ENCODE peak calls at places on chromosomes 16 and 17, in seven cellular contexts. G is endothelial cell of umbilical vein, S is A549, X is stomach, R is sigmoid colon, H is lower leg skin, Q is GM12878. Y is an unnamed sample.

GRCh38 chr16:85612191-85612800 is 826 bp upstream of the GSE1 start:
- DNase-seq in G (no peak), S (peak), X (peak), R (peak), H (peak), Q (no peak), Y (peak)

GRCh38 chr16:87052506-87052905 is 264.7 kb downstream of the C16orf95 start:
- DNase-seq in G (peak), S (no peak), X (no peak), R (no peak), H (no peak), Q (no peak), Y (no peak)

GRCh38 chr17:42340691-42341127 is 47.5 kb downstream of the STAT3 start:
- DNase-seq in G (no peak), S (no peak), X (no peak), R (peak), H (no peak), Q (no peak), Y (no peak)

GRCh38 chr16:11618107-11618717 is 31.5 kb upstream of the LITAF start:
- DNase-seq in G (no peak), S (no peak), X (no peak), R (no peak), H (no peak), Q (no peak), Y (no peak)

GRCh38 chr17:5000237-5000639 is 2.5 kb downstream of the KIF1C start:
- DNase-seq in G (no peak), S (no peak), X (peak), R (peak), H (peak), Q (no peak), Y (peak)

GRCh38 chr16:87464691-87465300 is 28.0 kb downstream of the ZCCHC14 start:
- DNase-seq in G (no peak), S (no peak), X (peak), R (peak), H (peak), Q (no peak), Y (peak)

GRCh38 chr17:4988168-4988567 is 693 bp upstream of the CAMTA2 start:
- DNase-seq in G (no peak), S (no peak), X (no peak), R (no peak), H (no peak), Q (no peak), Y (peak)

GRCh38 chr17:40541060-40541872 is 24.0 kb downstream of the CCR7 start:
- DNase-seq in G (no peak), S (no peak), X (no peak), R (peak), H (peak), Q (no peak), Y (peak)

GRCh38 chr16:74711938-74712337 is 11.3 kb upstream of the MLKL start:
- DNase-seq in G (no peak), S (no peak), X (no peak), R (no peak), H (no peak), Q (no peak), Y (no peak)

GRCh38 chr16:12804395-12804794 is 708 bp upstream of the CPPED1 start:
- DNase-seq in G (no peak), S (no peak), X (no peak), R (no peak), H (no peak), Q (no peak), Y (no peak)

GRCh38 chr17:62566996-62567578 is 60.4 kb upstream of the MRC2 start:
- DNase-seq in G (no peak), S (no peak), X (no peak), R (no peak), H (no peak), Q (no peak), Y (no peak)

GRCh38 chr16:75089486-75090202 is 26.9 kb downstream of the LDHD start:
- DNase-seq in G (no peak), S (no peak), X (no peak), R (no peak), H (no peak), Q (no peak), Y (no peak)

GRCh38 chr17:22138861-22139469 is 446.6 kb downstream of the KCNJ18 start:
- DNase-seq in G (no peak), S (no peak), X (no peak), R (no peak), H (no peak), Q (no peak), Y (no peak)

GRCh38 chr17:48929812-48930165 is 14.9 kb downstream of the SNF8 start:
- DNase-seq in G (peak), S (no peak), X (no peak), R (no peak), H (no peak), Q (no peak), Y (no peak)

GRCh38 chr17:75909051-75909811 is 4.5 kb upstream of the MRPL38 start:
- DNase-seq in G (no peak), S (no peak), X (peak), R (no peak), H (no peak), Q (no peak), Y (no peak)

GRCh38 chr17:81081217-81081616 is 46.3 kb downstream of the BAIAP2 start:
- DNase-seq in G (no peak), S (no peak), X (no peak), R (no peak), H (no peak), Q (no peak), Y (no peak)

GRCh38 chr17:31425646-31426045 is 34.2 kb downstream of the RAB11FIP4 start:
- DNase-seq in G (no peak), S (no peak), X (no peak), R (no peak), H (no peak), Q (no peak), Y (no peak)

GRCh38 chr16:52731219-52731875 is 184.4 kb upstream of the TOX3 start:
- DNase-seq in G (no peak), S (no peak), X (no peak), R (no peak), H (peak), Q (no peak), Y (no peak)

DNA sequence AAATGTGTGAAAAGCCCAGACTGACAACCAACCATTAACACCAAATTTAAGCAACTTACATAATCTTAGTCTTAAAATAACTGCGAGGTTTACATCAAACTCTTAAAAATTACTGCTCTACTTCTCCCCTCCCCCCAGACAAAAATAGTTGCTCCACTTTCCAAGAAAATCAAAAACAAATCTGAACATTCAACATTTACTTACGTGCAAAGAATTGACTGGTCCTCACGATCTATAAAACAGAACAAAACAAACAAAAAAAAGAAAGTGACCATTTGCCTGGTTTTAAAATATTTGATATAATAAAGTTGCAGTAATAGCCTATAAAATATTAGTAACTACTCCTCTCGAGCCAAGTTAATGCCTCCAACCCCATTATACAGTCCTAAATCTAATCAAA is 41.6 kb downstream of the MYH10 start:
- DNase-seq in G (no peak), S (no peak), X (no peak), R (no peak), H (no peak), Q (no peak), Y (no peak)
- TF ChIP-seq POLR2A in G (no peak), S (no peak), X (no peak), R (no peak), H (no peak), Q (no peak), Y (no peak)

GRCh38 chr17:44919885-44920564 is 4.7 kb upstream of the GFAP start:
- DNase-seq in G (peak), S (peak), X (peak), R (peak), H (peak), Q (peak), Y (peak)

GRCh38 chr17:44919411-44919810 is 4.1 kb upstream of the GFAP start:
- DNase-seq in G (no peak), S (no peak), X (no peak), R (no peak), H (peak), Q (no peak), Y (no peak)

GRCh38 chr17:44922136-44922535 is 6.8 kb upstream of the GFAP start:
- DNase-seq in G (no peak), S (no peak), X (no peak), R (peak), H (no peak), Q (no peak), Y (no peak)

GRCh38 chr17:44921122-44921882 is 6.0 kb upstream of the GFAP start:
- DNase-seq in G (no peak), S (no peak), X (no peak), R (peak), H (peak), Q (no peak), Y (no peak)

DNA sequence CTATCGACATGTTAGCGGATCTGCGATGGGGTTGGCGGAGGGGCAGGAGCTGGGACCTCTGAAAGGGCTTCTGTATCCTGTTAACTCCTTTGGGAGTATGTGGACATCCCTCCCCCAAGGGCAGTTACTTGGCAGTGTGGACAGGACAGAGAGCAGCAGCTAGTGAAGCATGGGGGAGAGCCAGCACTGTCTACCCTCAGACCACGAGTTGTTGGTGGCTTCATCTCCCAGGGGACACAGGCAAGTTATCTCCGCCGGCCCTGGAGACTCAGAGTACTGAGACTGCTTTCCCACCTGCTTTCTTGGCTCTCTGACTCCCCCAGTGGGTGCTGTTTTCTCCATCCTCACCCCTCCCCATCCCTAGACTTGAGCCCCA is 5.3 kb upstream of the GFAP start:
- DNase-seq in G (no peak), S (no peak), X (no peak), R (peak), H (peak), Q (no peak), Y (no peak)
- TF ChIP-seq POLR2A in G (no peak), S (no peak), X (no peak), R (no peak), H (no peak), Q (no peak), Y (no peak)

GRCh38 chr16:1533443-1533951 is at the start of gene TMEM204:
- DNase-seq in G (peak), S (no peak), X (peak), R (peak), H (peak), Q (no peak), Y (peak)
- TF ChIP-seq POLR2A in G (peak), S (no peak), X (peak), R (peak), H (no peak), Q (no peak), Y (peak)

DNA sequence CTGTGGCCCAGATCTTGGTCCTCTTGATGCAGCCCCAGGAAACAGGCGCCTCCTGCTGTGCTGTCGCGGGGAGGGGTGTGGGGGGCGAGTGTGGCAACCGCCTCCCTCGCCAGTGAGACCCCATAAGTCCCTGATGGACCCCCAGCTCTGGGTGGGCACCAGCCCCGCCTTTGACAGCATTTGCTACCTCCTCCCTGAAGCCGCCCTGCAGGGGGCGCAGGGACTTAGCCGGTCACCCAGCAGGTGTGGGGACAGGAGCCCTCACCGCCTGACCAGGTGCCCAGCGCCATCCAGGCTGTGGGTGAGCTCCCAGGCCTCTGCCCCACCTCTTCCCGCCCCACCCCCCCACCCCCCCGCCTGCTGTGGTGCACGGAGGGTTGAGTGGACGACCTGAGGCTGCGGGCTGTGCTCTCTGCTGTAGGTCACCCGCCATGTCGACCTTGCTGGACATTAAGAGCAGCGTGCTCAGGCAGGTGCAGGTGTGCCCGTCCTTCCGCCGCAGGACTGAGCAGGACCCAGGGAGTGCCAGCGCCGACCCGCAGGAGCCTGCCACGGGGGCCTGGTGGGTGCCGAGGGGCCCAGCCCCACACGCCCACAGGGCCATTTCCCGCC is 4.8 kb downstream of the BAIAP3 start:
- DNase-seq in G (no peak), S (peak), X (peak), R (no peak), H (no peak), Q (no peak), Y (no peak)
- TF ChIP-seq POLR2A in G (no peak), S (no peak), X (no peak), R (no peak), H (no peak), Q (no peak), Y (no peak)

GRCh38 chr16:31458073-31458834 is 1.0 kb upstream of the ARMC5 start:
- DNase-seq in G (peak), S (peak), X (peak), R (peak), H (peak), Q (no peak), Y (no peak)
- TF ChIP-seq POLR2A in G (no peak), S (peak), X (no peak), R (no peak), H (no peak), Q (peak), Y (no peak)

GRCh38 chr16:8622315-8622656 is 788 bp downstream of the METTL22 start:
- DNase-seq in G (no peak), S (no peak), X (no peak), R (no peak), H (no peak), Q (no peak), Y (no peak)

GRCh38 chr16:8620535-8620934 is 963 bp upstream of the METTL22 start:
- DNase-seq in G (no peak), S (no peak), X (no peak), R (no peak), H (no peak), Q (no peak), Y (no peak)

GRCh38 chr16:8621221-8621571 is 302 bp upstream of the METTL22 start:
- DNase-seq in G (no peak), S (no peak), X (no peak), R (no peak), H (no peak), Q (no peak), Y (no peak)

GRCh38 chr16:8623634-8624033 is 2.1 kb downstream of the METTL22 start:
- DNase-seq in G (no peak), S (no peak), X (no peak), R (peak), H (no peak), Q (no peak), Y (no peak)

DNA sequence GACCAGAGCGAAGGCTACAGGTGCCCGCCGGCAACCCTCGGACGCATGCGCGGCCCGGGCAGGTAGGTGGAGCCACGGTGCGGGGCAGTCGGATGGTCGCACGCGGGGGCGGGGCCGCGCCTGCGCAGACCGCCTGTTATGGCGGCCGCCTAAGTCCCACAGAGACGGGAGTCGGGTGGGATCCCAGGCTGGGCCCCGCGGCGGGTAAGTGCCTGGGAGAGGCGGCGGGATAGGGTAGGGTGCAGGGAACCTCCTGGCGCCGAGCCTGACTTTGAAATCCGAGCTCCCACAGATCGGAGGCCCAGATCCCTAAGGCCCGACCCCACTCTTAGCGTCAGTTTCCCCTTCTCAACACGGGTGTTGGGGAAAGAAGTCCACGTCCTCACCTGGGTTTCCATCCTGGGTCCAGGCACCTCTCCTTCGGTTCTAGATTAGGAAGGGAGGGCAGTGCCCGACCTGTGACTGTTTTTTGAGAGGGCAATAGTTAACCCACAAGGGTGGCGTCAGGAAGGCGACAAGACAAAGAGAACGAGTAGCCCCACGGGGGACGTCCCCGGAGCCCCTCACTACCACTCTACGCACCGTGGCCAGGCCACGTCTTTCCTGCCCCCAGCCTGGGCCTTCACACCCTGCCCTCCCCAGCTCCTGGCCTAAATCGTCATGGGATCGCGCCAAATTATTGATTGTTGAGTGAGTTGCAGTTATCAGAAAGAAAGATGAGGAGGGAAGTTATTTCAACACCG is at the start of gene METTL22:
- DNase-seq in G (peak), S (peak), X (peak), R (peak), H (peak), Q (peak), Y (peak)
- TF ChIP-seq POLR2A in G (peak), S (peak), X (peak), R (peak), H (peak), Q (peak), Y (peak)